ENCODE peak calls at places on chromosomes 3 and 15, in eight cellular contexts. P is nephron progenitor cell, J is foreskin fibroblast, M is heart left ventricle, D is NCI-H2081 treated with DMSO at 0.1 percent for 48 hours, Q is cardiac muscle cell, F is SHP77 treated with DMSO at 0.1 percent for 48 hours, U is T-helper 1 cell. O is an unnamed sample.

GRCh38 chr3:100527347-100527735 is 34.9 kb downstream of the TMEM45A start:
- DNase-seq in P (no peak), J (no peak), M (no peak), D (no peak), Q (no peak), F (no peak), U (no peak), O (no peak)

GRCh38 chr3:107846282-107846852 is 244.5 kb downstream of the CD47 start:
- DNase-seq in P (peak), J (peak), M (peak), D (no peak), Q (peak), F (no peak), U (peak), O (peak)

GRCh38 chr15:65969865-65970832 is 100.9 kb downstream of the RAB11A start:
- DNase-seq in P (no peak), J (no peak), M (no peak), D (no peak), Q (no peak), F (no peak), U (no peak), O (no peak)

GRCh38 chr15:70569718-70570231 is 193.6 kb downstream of the UACA start:
- DNase-seq in P (no peak), J (no peak), M (no peak), D (no peak), Q (peak), F (no peak), U (no peak), O (no peak)

GRCh38 chr3:25540187-25540765 is 112.2 kb downstream of the RARB start:
- DNase-seq in P (no peak), J (no peak), M (no peak), D (no peak), Q (no peak), F (no peak), U (no peak), O (peak)

GRCh38 chr3:29789686-29790085 is 508.8 kb downstream of the RBMS3 start:
- DNase-seq in P (no peak), J (peak), M (no peak), D (no peak), Q (no peak), F (no peak), U (no peak), O (no peak)

GRCh38 chr3:414063-414462 is 217.5 kb downstream of the CHL1 start:
- DNase-seq in P (no peak), J (no peak), M (no peak), D (peak), Q (peak), F (no peak), U (no peak), O (no peak)

GRCh38 chr3:155342344-155342743 is 48.9 kb upstream of the STRIT1 start:
- DNase-seq in P (no peak), J (no peak), M (no peak), D (no peak), Q (no peak), F (no peak), U (no peak), O (no peak)

GRCh38 chr3:40971191-40972168 is 227.8 kb upstream of the CTNNB1 start:
- DNase-seq in P (no peak), J (peak), M (peak), D (no peak), Q (peak), F (no peak), U (no peak), O (peak)

GRCh38 chr3:127406309-127407025 is 118.6 kb upstream of the PRR20G start:
- DNase-seq in P (no peak), J (no peak), M (no peak), D (no peak), Q (peak), F (no peak), U (no peak), O (peak)

GRCh38 chr3:188153949-188154757 is at the start of gene LPP:
- DNase-seq in P (peak), J (peak), M (peak), D (no peak), Q (peak), F (no peak), U (peak), O (peak)